ENCODE peak calls at places on chromosomes 7 and 10, in four cellular contexts. O is activated naive CD8-positive, alpha-beta T cell treated with anti-CD3 and anti-CD28 coated beads, Interleukin-2, amount 50 U/mL, for 24 hours; M is stimulated activated CD4-positive, alpha-beta T cell treated with anti-CD3 and anti-CD28 coated beads, Interleukin-12 subunit alpha, Interleukin-12 subunit beta, amount 100 ng/mL, for 4 hours; D is heart right ventricle. R is an unnamed sample.

GRCh38 chr7:132049462-132050304 is 493.3 kb upstream of the PODXL start:
- DNase-seq in D (no peak), O (peak; percentile 37), M (peak; percentile 6), R (peak; percentile 38)

GRCh38 chr10:88095778-88096452 is 232.5 kb downstream of the PTEN start:
- DNase-seq in D (no peak), O (no peak), M (no peak), R (no peak)

GRCh38 chr10:24825551-24825950 is 101.9 kb upstream of the ARHGAP21 start:
- DNase-seq in M (no peak), D (no peak), O (no peak), R (no peak)

GRCh38 chr7:108290344-108291134 is 160.4 kb upstream of the LAMB4 start:
- DNase-seq in O (no peak), D (no peak), M (no peak), R (no peak)

GRCh38 chr10:59830601-59831259 is 75.6 kb downstream of the CCDC6 start:
- DNase-seq in D (peak; percentile 44), M (no peak), O (peak; percentile 21), R (peak; percentile 38)

GRCh38 chr10:15238553-15239335 is 70.3 kb upstream of the NMT2 start:
- DNase-seq in D (no peak), O (no peak), M (no peak), R (no peak)

GRCh38 chr7:28891192-28891872 is 66.8 kb downstream of the TRIL start:
- DNase-seq in O (no peak), D (no peak), M (no peak), R (no peak)

GRCh38 chr10:47404937-47405336 is 20.8 kb upstream of the ZNF488 start:
- DNase-seq in O (no peak), D (no peak), M (no peak), R (no peak)

GRCh38 chr10:92822060-92822634 is 26.2 kb upstream of the EXOC6 start:
- DNase-seq in M (no peak), O (no peak), D (no peak), R (no peak)

GRCh38 chr10:97805096-97805879 is 33.5 kb upstream of the SFRP5 start:
- DNase-seq in M (no peak), D (no peak), O (no peak), R (no peak)